ENCODE peak calls at places on chromosomes 13 and 19, in four cellular contexts. Y, T, F and K are unnamed samples. For H3K9me1 and H3K27me3, the result is how much of the 10 kb centered on the place peaks cover.

GRCh38 chr19:30361721-30362120 is 10.5 kb upstream of the ZNF536 start:
- DNase-seq in Y (no peak), T (no peak), F (no peak), K (no peak)

GRCh38 chr13:34943675-34944634 is 1.9 kb downstream of the NBEA start:
- DNase-seq in Y (no peak), T (no peak), F (peak), K (no peak)

GRCh38 chr13:32669030-32669646 is 82.9 kb downstream of the PDS5B start:
- DNase-seq in Y (peak), T (peak), F (peak), K (no peak)

GRCh38 chr13:92590503-92590908 is 636.1 kb upstream of the GPC6 start:
- DNase-seq in Y (no peak), T (peak), F (no peak), K (no peak)

GRCh38 chr19:55484571-55485438 is at the start of gene NAT14:
- DNase-seq in Y (peak), T (peak), F (peak), K (no peak)

GRCh38 chr19:43700368-43701015 is 15.4 kb upstream of the IRGC start:
- DNase-seq in Y (no peak), T (peak), F (peak), K (peak)

GRCh38 chr13:104460553-104460952 is 1394.3 kb upstream of the SLC10A2 start:
- DNase-seq in Y (no peak), T (no peak), F (peak), K (no peak)

GRCh38 chr19:33434090-33434885 is 60.8 kb downstream of the CEBPG start:
- DNase-seq in Y (no peak), T (no peak), F (no peak), K (no peak)

GRCh38 chr19:48203227-48203793 is 32.8 kb downstream of the ZSWIM9 start:
- DNase-seq in Y (no peak), T (no peak), F (no peak), K (no peak)

GRCh38 chr19:575527-576506 is 3.4 kb downstream of the BSG start:
- DNase-seq in Y (peak), T (peak), F (peak), K (peak)

DNA sequence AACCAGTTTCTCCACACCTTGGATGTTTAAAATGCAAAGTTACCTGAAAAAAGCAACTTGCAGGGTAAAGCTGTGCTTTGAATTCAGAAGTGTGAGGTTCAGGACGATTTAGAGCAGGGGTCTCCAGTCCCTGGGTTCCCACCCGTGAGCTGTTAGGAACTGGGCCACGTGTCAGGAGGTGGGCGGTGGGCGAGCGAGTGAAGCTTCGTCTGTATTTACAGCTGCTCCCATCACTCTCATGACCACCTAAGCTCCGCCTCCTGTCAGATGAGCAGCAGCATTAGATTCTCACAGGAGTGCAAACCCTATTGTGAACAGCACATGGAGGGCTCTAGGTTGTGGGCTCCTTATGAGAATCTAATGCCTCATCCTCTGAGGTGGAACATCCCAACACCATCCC is 214.2 kb upstream of the SOX1 start:
- DNase-seq in Y (no peak), T (no peak), F (no peak), K (no peak)
- H3K9me1 ChIP-seq in Y (under half), T (under half), F (under half), K (under half)

GRCh38 chr13:29888306-29888705 is 37.9 kb upstream of the UBL3 start:
- DNase-seq in Y (no peak), T (peak), F (no peak), K (no peak)

GRCh38 chr13:29897102-29897501 is 46.7 kb upstream of the UBL3 start:
- DNase-seq in Y (no peak), T (no peak), F (no peak), K (no peak)

GRCh38 chr13:29892149-29892548 is 41.7 kb upstream of the UBL3 start:
- DNase-seq in Y (no peak), T (no peak), F (no peak), K (no peak)

GRCh38 chr13:29887651-29888050 is 37.2 kb upstream of the UBL3 start:
- DNase-seq in Y (no peak), T (no peak), F (no peak), K (no peak)

GRCh38 chr13:29893438-29893837 is 43.0 kb upstream of the UBL3 start:
- DNase-seq in Y (no peak), T (peak), F (no peak), K (no peak)
- H2AFZ ChIP-seq in Y (no peak), T (no peak), F (no peak), K (no peak)

GRCh38 chr13:24692541-24692940 is 12.3 kb downstream of the ATP12A start:
- DNase-seq in Y (no peak), T (peak), F (no peak), K (no peak)
- H3K27me3 ChIP-seq in Y (under half), T (under half), F (under half), K (under half)

GRCh38 chr13:50081106-50081898 is 66.1 kb downstream of the KCNRG start:
- DNase-seq in Y (peak), T (no peak), F (peak), K (no peak)
- H3K9me1 ChIP-seq in Y (under half), T (under half), F (under half), K (under half)

DNA sequence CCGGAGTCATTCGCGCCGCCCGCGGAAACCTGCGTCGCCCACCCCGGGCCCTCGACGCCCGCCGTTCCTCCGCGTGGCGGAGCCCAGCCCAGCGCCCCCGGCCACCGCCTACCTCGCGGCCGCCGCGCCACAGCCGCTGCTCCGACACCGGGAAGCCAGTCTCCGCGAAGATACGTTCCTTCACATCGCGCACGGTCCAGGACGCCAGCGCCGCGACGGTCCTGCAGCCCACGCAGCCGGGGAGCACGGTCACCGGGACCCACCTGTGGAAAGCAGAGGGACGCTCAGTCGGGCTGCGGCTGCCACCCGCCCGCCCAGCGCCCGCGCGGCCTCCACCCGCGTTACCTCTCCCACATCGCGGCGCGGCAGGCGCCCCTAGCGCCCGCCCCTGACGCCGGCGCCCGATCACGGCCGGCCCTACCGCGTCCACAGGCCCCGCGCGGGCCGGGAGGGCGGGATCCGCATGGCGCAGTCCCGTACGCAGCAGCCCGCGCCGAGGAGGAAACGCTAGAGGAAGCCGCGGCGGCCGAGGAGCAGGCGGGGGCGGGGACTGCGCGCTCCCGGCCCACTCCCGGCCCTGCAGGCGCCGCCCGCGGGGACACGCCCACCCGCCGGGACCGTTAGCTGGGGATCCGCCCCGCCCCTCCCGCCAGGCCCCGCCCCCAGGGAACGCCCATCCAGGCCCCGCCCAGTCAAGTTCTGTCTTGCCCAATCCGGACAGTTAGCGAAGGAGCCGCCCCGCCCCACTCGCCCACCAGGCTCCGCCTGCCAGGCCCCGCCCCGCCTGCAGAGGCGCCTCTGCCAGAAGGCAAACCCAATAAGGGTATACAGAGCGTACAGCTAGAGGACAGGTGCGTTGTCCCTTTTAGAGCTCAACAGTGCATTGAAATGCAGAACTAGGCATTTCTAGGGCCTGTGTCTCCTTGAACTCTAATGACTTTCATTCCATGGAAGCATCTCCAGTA is 58.2 kb downstream of the SACS start:
- DNase-seq in Y (peak), T (peak), F (peak), K (peak)
- H2AFZ ChIP-seq in Y (peak), T (peak), F (peak), K (peak)

DNA sequence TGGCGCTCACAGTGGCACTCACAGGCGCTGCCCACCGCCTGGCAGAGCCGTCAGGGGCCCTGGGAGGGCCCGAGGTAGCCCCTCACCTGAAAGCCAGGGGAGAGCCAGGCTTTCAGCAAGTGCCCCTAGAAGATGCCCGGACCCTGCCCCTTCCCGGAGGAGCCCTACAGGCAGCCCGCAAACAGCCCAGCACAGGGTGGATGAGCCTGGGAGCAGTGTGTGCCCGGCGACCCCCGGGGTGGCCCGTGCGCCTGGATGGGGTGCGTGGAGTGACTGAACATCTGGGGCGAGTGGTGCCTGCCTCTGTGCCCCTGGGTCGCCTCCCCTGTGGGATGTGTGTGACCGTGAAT is 1.4 kb downstream of the CRLF1 start:
- DNase-seq in Y (no peak), T (no peak), F (no peak), K (no peak)
- H3K27me3 ChIP-seq in Y (under half), T (half or more), F (half or more), K (under half)

DNA sequence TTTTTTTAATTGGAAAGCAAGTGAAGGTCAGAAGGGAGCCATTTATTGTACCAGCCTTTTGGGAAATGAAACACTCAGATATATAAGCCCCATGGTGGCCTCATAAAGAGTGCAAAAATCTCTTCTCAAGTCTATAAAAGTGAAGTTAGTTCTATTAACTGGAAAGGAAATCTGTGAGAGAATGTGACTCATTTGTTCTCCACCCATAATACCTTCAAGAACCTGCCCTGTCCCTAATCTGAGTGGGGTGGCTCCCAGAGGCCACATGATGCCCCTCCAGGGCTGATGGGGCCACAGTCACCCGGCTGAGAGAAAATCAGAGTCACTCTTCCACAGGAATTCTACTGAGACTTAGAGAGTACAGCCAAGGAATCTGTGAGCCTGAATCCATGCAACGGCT is 65.8 kb upstream of the SERP2 start:
- DNase-seq in Y (no peak), T (no peak), F (no peak), K (no peak)
- H3K9me1 ChIP-seq in Y (under half), T (under half), F (under half), K (under half)